ENCODE peak calls at places on chromosomes 2 and 18, in nine cellular contexts. D is NCI-H1694; V is GM04504; U is neural progenitor cell; E is lung; H is activated T-helper 9 cell treated with anti-CD3 and anti-CD28 coated beads, Interleukin-2, amount 50 U/mL, for 16 hours; J is fibroblast of pulmonary artery; P is amniotic epithelial cell; G is gastrocnemius medialis. F is an unnamed sample.

GRCh38 chr18:68962623-68963022 is 164.7 kb downstream of the CCDC102B start:
- DNase-seq in D (no peak), V (no peak), U (no peak), E (no peak), H (no peak), J (no peak), P (no peak), G (no peak), F (no peak)

GRCh38 chr2:20302019-20302418 is 48.6 kb downstream of the PUM2 start:
- DNase-seq in D (no peak), V (no peak), U (no peak), E (no peak), H (no peak), J (no peak), P (no peak), G (no peak), F (no peak)

GRCh38 chr2:393711-394696 is 106.1 kb upstream of the ALKAL2 start:
- DNase-seq in D (no peak), V (no peak), U (no peak), E (no peak), H (peak), J (peak), P (no peak), G (no peak), F (no peak)

GRCh38 chr2:176147790-176148496 is 3.4 kb upstream of the HOXD4 start:
- DNase-seq in D (no peak), V (no peak), U (no peak), E (no peak), H (no peak), J (no peak), P (no peak), G (no peak), F (no peak)

GRCh38 chr2:218229239-218229638 is 12.2 kb downstream of the ARPC2 start:
- DNase-seq in D (no peak), V (peak), U (no peak), E (no peak), H (no peak), J (peak), P (peak), G (no peak), F (no peak)

GRCh38 chr2:213164263-213164662 is 12.9 kb upstream of the IKZF2 start:
- DNase-seq in D (no peak), V (no peak), U (no peak), E (no peak), H (no peak), J (no peak), P (no peak), G (no peak), F (no peak)

GRCh38 chr2:216752855-216753505 is 57.6 kb upstream of the IGFBP5 start:
- DNase-seq in D (no peak), V (no peak), U (no peak), E (no peak), H (no peak), J (peak), P (no peak), G (no peak), F (no peak)

GRCh38 chr18:50987261-50987660 is 19.4 kb downstream of the ELAC1 start:
- DNase-seq in D (no peak), V (no peak), U (no peak), E (no peak), H (no peak), J (no peak), P (no peak), G (no peak), F (no peak)

GRCh38 chr2:53040536-53041229 is 726.9 kb upstream of the CHAC2 start:
- DNase-seq in D (no peak), V (no peak), U (no peak), E (no peak), H (no peak), J (no peak), P (no peak), G (no peak), F (no peak)

GRCh38 chr18:34482204-34482603 is 227.9 kb upstream of the DTNA start:
- DNase-seq in D (no peak), V (no peak), U (no peak), E (no peak), H (no peak), J (no peak), P (no peak), G (no peak), F (no peak)

GRCh38 chr2:241798631-241799521 is 10.1 kb upstream of the NEU4 start:
- DNase-seq in D (no peak), V (no peak), U (no peak), E (no peak), H (no peak), J (no peak), P (no peak), G (no peak), F (peak)

GRCh38 chr2:172783091-172783898 is 47.6 kb downstream of the RAPGEF4 start:
- DNase-seq in D (no peak), V (peak), U (peak), E (no peak), H (no peak), J (peak), P (peak), G (no peak), F (no peak)

GRCh38 chr18:72727038-72727690 is 140.6 kb downstream of the NETO1 start:
- DNase-seq in D (no peak), V (no peak), U (no peak), E (no peak), H (no peak), J (no peak), P (no peak), G (no peak), F (no peak)

GRCh38 chr18:58520964-58521363 is 107.9 kb downstream of the ALPK2 start:
- DNase-seq in D (no peak), V (no peak), U (no peak), E (no peak), H (no peak), J (no peak), P (no peak), G (peak), F (no peak)

GRCh38 chr2:141957827-141958440 is 172.9 kb downstream of the LRP1B start:
- DNase-seq in D (no peak), V (no peak), U (no peak), E (no peak), H (no peak), J (no peak), P (peak), G (no peak), F (no peak)

GRCh38 chr2:200454839-200455801 is 54.7 kb downstream of the KCTD18 start:
- DNase-seq in D (no peak), V (peak), U (no peak), E (no peak), H (no peak), J (peak), P (peak), G (no peak), F (no peak)

GRCh38 chr2:152743004-152743403 is 24.6 kb downstream of the ARL6IP6 start:
- DNase-seq in D (no peak), V (no peak), U (no peak), E (no peak), H (no peak), J (peak), P (peak), G (no peak), F (no peak)

GRCh38 chr2:237180225-237180624 is 94.5 kb downstream of the COPS8 start:
- DNase-seq in D (no peak), V (no peak), U (no peak), E (no peak), H (no peak), J (peak), P (no peak), G (no peak), F (no peak)

GRCh38 chr18:72762505-72763122 is 105.2 kb downstream of the NETO1 start:
- DNase-seq in D (peak), V (peak), U (peak), E (no peak), H (no peak), J (peak), P (peak), G (no peak), F (no peak)

GRCh38 chr2:100870652-100871531 is 51.0 kb downstream of the NPAS2 start:
- DNase-seq in D (no peak), V (no peak), U (peak), E (no peak), H (no peak), J (no peak), P (no peak), G (no peak), F (no peak)

GRCh38 chr18:48543228-48543627 is 4.4 kb downstream of the CTIF start:
- DNase-seq in D (no peak), V (no peak), U (peak), E (no peak), H (no peak), J (no peak), P (no peak), G (no peak), F (no peak)

GRCh38 chr2:222730346-222731065 is 59.0 kb downstream of the MOGAT1 start:
- DNase-seq in D (no peak), V (no peak), U (no peak), E (no peak), H (no peak), J (no peak), P (no peak), G (no peak), F (no peak)

GRCh38 chr2:1518501-1518821 is 105.2 kb downstream of the TPO start:
- DNase-seq in D (no peak), V (no peak), U (no peak), E (no peak), H (no peak), J (no peak), P (no peak), G (no peak), F (no peak)